ENCODE peak calls at places on chromosomes 16 and 17, in nine cellular contexts. O is right lobe of liver, J is cardiac muscle cell, D is stomach, E is psoas muscle, P is cardiac fibroblast, X is PC-3, A is lower lobe of right lung, H is body of pancreas. M is an unnamed sample.

GRCh38 chr16:9612267-9612666 is 520.8 kb downstream of the HAPSTR1 start:
- DNase-seq in D (no peak), E (no peak), O (no peak), J (no peak), A (no peak), H (no peak), X (no peak), P (no peak), M (no peak)

GRCh38 chr16:23699100-23699499 is 13.9 kb downstream of the ERN2 start:
- DNase-seq in E (no peak), O (no peak), J (no peak), D (peak), H (no peak), A (no peak), X (peak), P (no peak), M (no peak)

GRCh38 chr16:200388-200787 is 20.1 kb downstream of the HBQ1 start:
- DNase-seq in X (peak), E (no peak), O (no peak), A (no peak), H (no peak), J (no peak), D (no peak), P (peak), M (peak)

GRCh38 chr16:59964232-59964924 is 1230.3 kb upstream of the GOT2 start:
- DNase-seq in H (no peak), P (no peak), J (no peak), O (no peak), E (no peak), D (no peak), A (no peak), X (no peak), M (no peak)

GRCh38 chr16:84322749-84323148 is 28.1 kb downstream of the WFDC1 start:
- DNase-seq in H (no peak), P (no peak), J (no peak), A (no peak), X (no peak), O (peak), E (no peak), D (no peak), M (no peak)

GRCh38 chr16:720507-720989 is 398 bp upstream of the ANTKMT start:
- DNase-seq in X (peak), P (peak), H (no peak), E (no peak), A (no peak), D (no peak), O (no peak), J (peak), M (peak)

GRCh38 chr17:59346341-59346740 is 14.9 kb downstream of the YPEL2 start:
- DNase-seq in D (no peak), P (no peak), H (no peak), X (no peak), O (no peak), E (no peak), J (no peak), A (no peak), M (no peak)

GRCh38 chr17:29571883-29572681 is 3.6 kb downstream of the TP53I13 start:
- DNase-seq in H (peak), E (no peak), J (no peak), X (no peak), P (no peak), A (no peak), D (peak), O (peak), M (no peak)

GRCh38 chr17:59761385-59762021 is 54.0 kb downstream of the VMP1 start:
- DNase-seq in O (no peak), P (peak), A (no peak), X (no peak), J (peak), D (no peak), H (no peak), E (no peak), M (peak)

GRCh38 chr17:45794840-45795239 is 10.7 kb downstream of the CRHR1 start:
- DNase-seq in O (no peak), E (no peak), J (no peak), P (no peak), X (peak), H (no peak), A (no peak), D (no peak), M (no peak)

GRCh38 chr16:27980919-27981670 is 82.4 kb downstream of the GSG1L start:
- DNase-seq in D (no peak), J (no peak), X (no peak), P (no peak), O (no peak), E (no peak), H (no peak), A (no peak), M (no peak)

GRCh38 chr16:84979516-84979915 is 31.8 kb downstream of the ZDHHC7 start:
- DNase-seq in J (no peak), D (no peak), O (no peak), X (peak), E (no peak), P (no peak), A (no peak), H (no peak), M (no peak)

DNA sequence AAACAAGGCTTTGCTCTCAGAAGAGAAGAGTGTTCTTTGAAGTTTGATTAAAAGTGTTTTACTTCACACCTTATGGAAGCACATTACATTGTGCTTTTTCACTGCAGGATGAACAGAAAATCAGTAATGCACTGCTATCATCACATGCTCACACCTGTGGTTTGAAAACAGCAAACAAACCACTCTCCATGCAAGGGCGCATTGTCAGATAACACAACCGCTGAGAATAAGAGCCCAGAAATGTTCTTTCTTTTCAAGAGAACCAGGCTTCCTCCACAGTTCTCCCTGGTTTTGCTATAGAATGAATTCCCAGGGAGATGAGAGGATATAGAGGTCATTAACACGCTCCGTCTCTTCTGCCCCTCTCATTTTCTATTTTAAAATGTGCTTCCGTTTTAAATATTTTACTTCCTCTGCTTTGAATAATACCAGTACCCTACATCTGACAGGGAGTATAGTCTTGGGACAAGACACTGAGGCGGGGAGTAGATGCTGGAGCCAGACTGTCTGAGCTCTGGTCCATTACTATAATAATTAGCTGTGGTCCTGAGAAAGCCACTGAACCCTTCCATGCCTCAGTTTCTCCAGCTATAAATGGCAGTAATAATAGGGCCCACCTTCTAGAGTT is 71.6 kb downstream of the CDK5R1 start:
- DNase-seq in J (no peak), O (no peak), A (no peak), P (no peak), D (no peak), E (no peak), X (no peak), H (no peak), M (no peak)
- H3K4me3 ChIP-seq in J (no peak), O (no peak), A (no peak), P (no peak), D (no peak), E (no peak), X (no peak), H (no peak), M (no peak)

GRCh38 chr17:57552114-57552601 is 192.9 kb downstream of the CCDC182 start:
- DNase-seq in A (no peak), J (peak), D (no peak), X (no peak), P (peak), O (no peak), E (peak), H (no peak), M (peak)
- TF ChIP-seq CTCF in A (peak), J (peak), D (peak), X (no peak), P (peak), O (no peak), E (peak), H (no peak), M (peak)

GRCh38 chr17:79038545-79039135 is 14.7 kb downstream of the C1QTNF1 start:
- DNase-seq in P (peak), O (no peak), A (no peak), H (no peak), J (no peak), X (peak), E (peak), D (no peak), M (peak)

GRCh38 chr17:79035686-79036085 is 11.7 kb downstream of the C1QTNF1 start:
- DNase-seq in J (no peak), D (no peak), P (no peak), X (no peak), A (no peak), H (no peak), O (no peak), E (no peak), M (no peak)

GRCh38 chr17:79034931-79035485 is 11.0 kb downstream of the C1QTNF1 start:
- DNase-seq in H (no peak), E (no peak), J (no peak), O (no peak), P (no peak), A (no peak), X (no peak), D (no peak), M (no peak)

GRCh38 chr17:79036181-79036580 is 12.2 kb downstream of the C1QTNF1 start:
- DNase-seq in J (no peak), E (no peak), O (no peak), A (no peak), H (no peak), P (no peak), X (no peak), D (no peak), M (no peak)

DNA sequence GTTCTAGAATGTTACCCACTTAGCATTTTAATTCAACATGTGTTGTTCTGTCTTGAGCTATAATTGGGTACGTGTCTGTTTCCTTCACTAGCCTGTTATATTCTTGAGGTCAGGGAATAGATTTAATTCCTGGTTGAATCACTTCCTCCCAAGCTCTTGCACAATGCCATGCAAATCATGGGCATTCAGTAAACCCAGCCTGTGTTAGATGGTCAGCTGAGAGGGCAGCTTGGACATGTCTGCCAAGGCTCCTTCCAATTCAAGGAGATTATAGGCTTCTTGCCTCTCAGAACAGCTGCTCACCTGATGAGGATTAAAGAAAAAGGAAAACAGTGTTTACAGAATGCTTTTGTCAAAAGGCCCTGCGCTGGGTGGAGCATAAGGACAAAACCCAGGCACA is 12.6 kb downstream of the C1QTNF1 start:
- DNase-seq in E (no peak), D (no peak), X (peak), P (peak), A (no peak), H (no peak), J (no peak), O (no peak), M (peak)
- H3K4me3 ChIP-seq in E (no peak), D (no peak), X (no peak), P (no peak), A (no peak), H (no peak), J (no peak), O (no peak), M (no peak)

DNA sequence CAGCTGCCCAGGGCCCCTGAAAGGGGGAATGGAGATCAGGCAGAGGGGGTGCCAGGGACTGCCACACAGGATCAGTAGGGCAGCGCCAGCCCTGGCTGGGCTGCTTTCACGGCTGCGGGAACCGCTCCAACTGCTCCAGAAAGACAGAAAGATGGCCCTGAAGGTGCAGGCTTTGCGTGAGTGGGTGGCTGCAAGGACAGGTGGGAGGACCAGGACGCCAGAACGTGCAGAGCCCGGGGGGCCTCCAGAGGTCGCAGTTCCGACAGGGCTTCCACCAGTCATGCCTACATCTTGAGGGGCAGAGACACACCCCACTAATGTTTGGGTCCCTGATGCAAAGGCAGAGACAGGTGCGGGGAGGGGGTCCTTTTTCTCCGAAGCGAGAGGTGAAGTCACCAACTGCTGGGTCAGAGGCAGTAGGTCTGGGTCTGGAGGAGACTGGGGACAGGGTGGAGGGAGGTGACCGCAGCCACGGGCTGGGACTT is 790 bp upstream of the ATP6V0C start:
- DNase-seq in X (no peak), J (no peak), H (peak), D (no peak), A (peak), O (peak), P (no peak), E (no peak), M (no peak)
- TF ChIP-seq CTCF in X (no peak), J (no peak), H (peak), D (no peak), A (no peak), O (no peak), P (no peak), E (no peak), M (no peak)

DNA sequence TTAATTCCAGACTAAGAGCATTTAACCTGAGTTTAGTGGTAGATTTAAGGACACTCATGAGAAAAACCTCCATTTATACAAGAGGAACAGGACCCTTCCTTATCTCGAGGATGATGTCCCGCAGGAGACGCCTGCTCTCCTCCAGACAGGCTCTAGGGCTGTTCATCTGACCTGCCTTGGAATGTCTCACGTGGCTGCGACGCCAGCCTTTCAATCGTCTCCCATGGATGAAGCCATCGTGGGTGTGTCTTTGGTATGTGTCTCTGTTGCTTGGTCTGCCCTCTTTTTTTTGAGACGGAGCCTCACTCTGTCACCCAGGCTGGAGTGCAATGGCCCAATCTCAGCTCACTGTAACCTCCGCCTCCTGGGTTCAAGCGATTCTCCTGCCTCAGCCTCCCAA is 16.5 kb downstream of the CHMP6 start:
- DNase-seq in E (peak), P (no peak), D (no peak), J (no peak), O (no peak), A (no peak), X (no peak), H (no peak), M (no peak)
- H3K4me3 ChIP-seq in E (no peak), P (no peak), D (no peak), J (no peak), O (no peak), A (no peak), X (no peak), H (no peak), M (no peak)

GRCh38 chr16:31200821-31201510 is 1.6 kb downstream of the PYCARD start:
- DNase-seq in O (no peak), X (peak), P (no peak), A (no peak), H (no peak), E (no peak), D (no peak), J (no peak), M (no peak)
- TF ChIP-seq CTCF in O (no peak), X (no peak), P (peak), A (no peak), H (no peak), E (no peak), D (no peak), J (no peak), M (no peak)